ENCODE peak calls at places on chromosomes 7 and 10, in nine cellular contexts. Y is CD4-positive, alpha-beta T cell; E is GM13977; V is glutamatergic neuron; C is adrenal gland; H is cardiac fibroblast; I is SK-N-SH; Q is lower lobe of right lung; Z is endodermal cell. K is an unnamed sample.

GRCh38 chr7:94875221-94875620 is 32.2 kb upstream of the PPP1R9A start:
- DNase-seq in Y (no peak), E (no peak), V (no peak), C (no peak), H (no peak), I (no peak), Q (no peak), Z (no peak), K (no peak)

GRCh38 chr7:47266131-47266706 is 315.7 kb downstream of the TNS3 start:
- DNase-seq in Y (no peak), E (peak; percentile 65), V (peak; percentile 72), C (peak; percentile 53), H (peak; percentile 77), I (peak; percentile 83), Q (peak; percentile 48), Z (peak; percentile 88), K (peak; percentile 88)

GRCh38 chr10:103789141-103789540 is 66.2 kb downstream of the SH3PXD2A start:
- DNase-seq in Y (no peak), E (no peak), V (no peak), C (no peak), H (no peak), I (no peak), Q (no peak), Z (no peak), K (no peak)

GRCh38 chr10:129694633-129695356 is 227.8 kb downstream of the MGMT start:
- DNase-seq in Y (no peak), E (no peak), V (no peak), C (no peak), H (no peak), I (no peak), Q (no peak), Z (peak; percentile 24), K (no peak)

GRCh38 chr7:12590559-12590958 is 20.0 kb downstream of the SCIN start:
- DNase-seq in Y (no peak), E (no peak), V (no peak), C (no peak), H (no peak), I (no peak), Q (no peak), Z (no peak), K (no peak)

GRCh38 chr10:28533571-28534304 is 820 bp downstream of the WAC start:
- DNase-seq in Y (peak; percentile 61), E (peak; percentile 67), V (peak; percentile 72), C (peak; percentile 74), H (peak; percentile 48), I (peak; percentile 83), Q (peak; percentile 86), Z (peak; percentile 82), K (no peak)

GRCh38 chr7:92608380-92609322 is 18.5 kb upstream of the FAM133B start:
- DNase-seq in Y (no peak), E (no peak), V (no peak), C (no peak), H (no peak), I (no peak), Q (peak; percentile 71), Z (peak; percentile 92), K (no peak)

GRCh38 chr7:159143780-159144755 is 599 bp downstream of the VIPR2 start:
- DNase-seq in Y (no peak), E (no peak), V (peak; percentile 73), C (no peak), H (peak; percentile 4), I (peak; percentile 71), Q (no peak), Z (peak; percentile 75), K (peak; percentile 82)

GRCh38 chr7:141915565-141915964 is 634 bp upstream of the OR9A4 start:
- DNase-seq in Y (no peak), E (no peak), V (no peak), C (no peak), H (peak; percentile 12), I (no peak), Q (no peak), Z (peak; percentile 53), K (no peak)

GRCh38 chr10:119778776-119779445 is 53.1 kb downstream of the INPP5F start:
- DNase-seq in Y (no peak), E (no peak), V (no peak), C (no peak), H (peak; percentile 6), I (no peak), Q (no peak), Z (no peak), K (no peak)

GRCh38 chr7:72403677-72404076 is 8.5 kb downstream of the CALN1 start:
- DNase-seq in Y (no peak), E (no peak), V (no peak), C (no peak), H (no peak), I (no peak), Q (no peak), Z (no peak), K (no peak)

GRCh38 chr10:48774416-48775205 is 89.9 kb downstream of the WDFY4 start:
- DNase-seq in Y (no peak), E (no peak), V (no peak), C (no peak), H (no peak), I (no peak), Q (no peak), Z (peak; percentile 50), K (peak; percentile 74)

GRCh38 chr10:6114758-6115410 is 26.1 kb downstream of the RBM17 start:
- DNase-seq in Y (no peak), E (no peak), V (no peak), C (peak; percentile 65), H (peak; percentile 92), I (no peak), Q (no peak), Z (no peak), K (no peak)

GRCh38 chr10:111206521-111206920 is 129.7 kb downstream of the ADRA2A start:
- DNase-seq in Y (no peak), E (no peak), V (no peak), C (no peak), H (no peak), I (no peak), Q (no peak), Z (no peak), K (no peak)
- TF ChIP-seq CTCF in Y (no peak), E (no peak), V (no peak), C (no peak), H (no peak), I (no peak), Q (no peak), Z (no peak), K (no peak)

DNA sequence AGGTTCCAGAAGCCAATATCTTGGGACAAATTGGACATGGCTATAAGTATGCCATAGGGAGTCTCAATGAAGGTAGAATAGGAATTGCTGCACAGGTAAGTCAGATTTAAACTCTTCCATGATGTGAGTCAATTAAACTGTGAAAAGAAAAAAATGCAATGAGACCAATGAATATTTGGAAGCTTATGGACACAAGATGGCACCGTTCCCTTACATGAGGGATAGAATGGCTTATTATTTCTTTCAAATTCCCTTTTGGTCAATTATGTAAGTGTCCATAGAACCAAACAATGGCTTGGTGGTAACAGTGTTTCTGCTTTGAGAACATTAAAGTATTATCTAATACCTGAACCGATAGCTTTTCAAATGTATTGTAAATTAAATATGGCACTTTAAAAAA is 35.6 kb downstream of the ACADSB start:
- DNase-seq in Y (no peak), E (no peak), V (no peak), C (no peak), H (peak; percentile 25), I (peak; percentile 9), Q (no peak), Z (no peak), K (no peak)
- TF ChIP-seq CTCF in Y (no peak), E (peak; percentile 13), V (no peak), C (no peak), H (no peak), I (peak; percentile 40), Q (no peak), Z (peak; percentile 39), K (peak; percentile 43)

DNA sequence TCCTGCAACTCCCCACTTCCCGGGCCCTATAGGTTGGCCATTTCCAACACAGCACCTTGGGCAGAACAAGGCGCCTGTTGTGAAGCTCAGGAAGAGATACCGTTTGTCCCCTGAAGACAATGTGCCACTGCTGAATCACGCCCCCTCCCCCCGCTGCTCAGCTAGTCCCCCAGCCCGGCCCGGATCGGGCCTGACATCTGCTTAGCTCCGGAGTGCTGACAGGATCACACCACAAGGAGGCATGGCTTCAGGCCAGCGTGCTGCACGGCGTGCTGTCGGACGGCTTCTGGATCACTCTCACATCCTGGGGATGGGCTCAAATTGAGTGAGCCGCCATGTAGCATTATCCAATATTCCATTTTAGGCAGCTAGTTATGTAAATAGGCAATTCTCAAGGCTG is 62.1 kb upstream of the EFCAB10 start:
- DNase-seq in Y (no peak), E (no peak), V (peak; percentile 82), C (no peak), H (no peak), I (peak; percentile 85), Q (no peak), Z (peak; percentile 94), K (no peak)
- TF ChIP-seq CTCF in Y (no peak), E (no peak), V (peak; percentile 50), C (no peak), H (no peak), I (no peak), Q (no peak), Z (peak; percentile 76), K (no peak)

DNA sequence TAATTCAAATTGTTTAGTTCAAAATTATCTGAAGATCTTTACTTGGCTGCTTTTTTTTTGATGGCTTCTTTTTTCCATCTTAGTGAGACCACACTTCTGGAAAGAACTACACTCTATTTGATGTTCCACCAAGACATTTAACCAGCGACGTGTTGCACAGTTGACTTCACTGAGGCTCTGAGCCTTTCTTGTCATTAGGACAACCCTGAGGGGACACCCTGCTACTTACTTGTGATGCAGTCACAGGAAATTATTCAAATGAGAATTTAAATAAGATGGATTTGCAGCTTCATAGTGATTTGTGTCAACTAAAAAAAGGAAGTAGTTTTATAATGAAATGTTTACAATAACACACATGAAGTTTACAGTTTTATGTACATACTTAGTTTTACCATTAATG is 25.6 kb upstream of the PIK3CG start:
- DNase-seq in Y (no peak), E (no peak), V (no peak), C (no peak), H (no peak), I (no peak), Q (no peak), Z (no peak), K (no peak)
- TF ChIP-seq CTCF in Y (no peak), E (no peak), V (no peak), C (no peak), H (no peak), I (no peak), Q (no peak), Z (no peak), K (no peak)

K was measured in osteocyte.